ENCODE peak calls at places on chromosome 11, in eight cellular contexts. W is esophagus squamous epithelium; E is NCI-H1105; Z is stimulated activated CD4-positive, alpha-beta T cell treated with anti-CD3 and anti-CD28 coated beads, Interleukin-2, amount 100 ng/mL, for 24 hours; B is lower leg skin; X is naive thymus-derived CD8-positive, alpha-beta T cell; Q is amygdala; T is bronchial epithelial cell. N is an unnamed sample.

GRCh38 chr11:73306069-73306468 is 2.0 kb upstream of the ARHGEF17 start:
- DNase-seq in X (no peak), B (no peak), Z (no peak), E (no peak), T (no peak), W (no peak), Q (no peak), N (no peak)

GRCh38 chr11:501683-502287 is 5.3 kb downstream of the RNH1 start:
- DNase-seq in E (no peak), T (no peak), W (no peak), B (no peak), X (no peak), Z (no peak), Q (no peak), N (no peak)

GRCh38 chr11:61533401-61533800 is 24.9 kb downstream of the LRRC10B start:
- DNase-seq in X (no peak), B (no peak), Q (no peak), W (no peak), E (no peak), T (no peak), Z (no peak), N (no peak)

GRCh38 chr11:110991621-110992355 is 253.7 kb upstream of the POU2AF2 start:
- DNase-seq in E (no peak), Q (no peak), B (peak; percentile 44), Z (no peak), W (no peak), X (no peak), T (no peak), N (peak; percentile 24)

GRCh38 chr11:6646040-6646439 is 9.6 kb downstream of the DCHS1 start:
- DNase-seq in Z (no peak), W (no peak), Q (no peak), X (no peak), B (no peak), E (no peak), T (no peak), N (no peak)

GRCh38 chr11:65116370-65117205 is 913 bp downstream of the ZNHIT2 start:
- DNase-seq in W (no peak), T (peak; percentile 75), B (no peak), Q (no peak), Z (peak; percentile 66), E (peak; percentile 6), X (peak; percentile 75), N (no peak)

GRCh38 chr11:85088286-85088685 is 538.9 kb downstream of the DLG2 start:
- DNase-seq in E (no peak), T (peak; percentile 7), Z (no peak), W (no peak), X (no peak), Q (no peak), B (no peak), N (no peak)

GRCh38 chr11:93017821-93018690 is 48.6 kb downstream of the MTNR1B start:
- DNase-seq in W (no peak), Z (no peak), Q (no peak), X (no peak), E (no peak), B (no peak), T (no peak), N (no peak)

GRCh38 chr11:11672764-11673163 is 51.0 kb upstream of the GALNT18 start:
- DNase-seq in X (no peak), T (no peak), Z (no peak), Q (no peak), W (no peak), B (no peak), E (no peak), N (no peak)